ENCODE peak calls at places on chromosomes 3 and 15, in five cellular contexts. K, Y, O, L and H are unnamed samples.

GRCh38 chr15:82850731-82851130 is 41.3 kb downstream of the WHAMM start:
- DNase-seq in K (no peak), Y (no peak), O (peak; percentile 3), L (no peak), H (no peak)

GRCh38 chr15:27949089-27949488 is 150.0 kb downstream of the OCA2 start:
- DNase-seq in K (no peak), Y (no peak), O (no peak), L (no peak), H (no peak)

GRCh38 chr3:29176501-29176900 is 104.4 kb upstream of the RBMS3 start:
- DNase-seq in K (no peak), Y (no peak), O (no peak), L (no peak), H (no peak)

GRCh38 chr3:197524128-197524527 is 31.6 kb downstream of the BDH1 start:
- DNase-seq in K (no peak), Y (no peak), O (no peak), L (no peak), H (no peak)

GRCh38 chr15:50880651-50881114 is 27.8 kb upstream of the AP4E1 start:
- DNase-seq in K (no peak), Y (peak; percentile 61), O (no peak), L (peak; percentile 78), H (no peak)

GRCh38 chr3:129435367-129435766 is 4.4 kb downstream of the MBD4 start:
- DNase-seq in K (no peak), Y (no peak), O (no peak), L (peak; percentile 34), H (no peak)

GRCh38 chr15:34047893-34048775 is 9.1 kb upstream of the AVEN start:
- DNase-seq in K (no peak), Y (peak; percentile 73), O (no peak), L (peak; percentile 42), H (no peak)

GRCh38 chr3:77513541-77513940 is 473.6 kb downstream of the ROBO2 start:
- DNase-seq in K (no peak), Y (no peak), O (no peak), L (no peak), H (no peak)

GRCh38 chr15:73985101-73985873 is 6.8 kb downstream of the STOML1 start:
- DNase-seq in K (no peak), Y (peak; percentile 45), O (no peak), L (peak; percentile 64), H (no peak)

GRCh38 chr15:65309882-65310418 is 5.5 kb downstream of the RNU5B-1 start:
- DNase-seq in K (no peak), Y (no peak), O (no peak), L (peak; percentile 75), H (peak; percentile 28)

GRCh38 chr3:149042766-149043386 is 43.5 kb downstream of the HLTF start:
- DNase-seq in K (no peak), Y (peak; percentile 23), O (no peak), L (peak; percentile 77), H (no peak)

GRCh38 chr3:48927928-48928327 is 9.3 kb downstream of the ARIH2 start:
- DNase-seq in K (no peak), Y (no peak), O (no peak), L (peak; percentile 29), H (no peak)

GRCh38 chr3:46711770-46712169 is 5.9 kb downstream of the PRSS50 start:
- DNase-seq in K (no peak), Y (no peak), O (no peak), L (no peak), H (no peak)

GRCh38 chr3:188905991-188906635 is 265.7 kb upstream of the TPRG1 start:
- DNase-seq in K (no peak), Y (no peak), O (no peak), L (no peak), H (no peak)

GRCh38 chr3:123081718-123082369 is 15.0 kb downstream of the PDIA5 start:
- DNase-seq in K (no peak), Y (no peak), O (no peak), L (no peak), H (no peak)

GRCh38 chr3:15610083-15610482 is 8.5 kb downstream of the BTD start:
- DNase-seq in K (no peak), Y (peak; percentile 91), O (peak; percentile 53), L (peak; percentile 80), H (peak; percentile 31)

GRCh38 chr3:87792532-87793321 is 266.1 kb downstream of the CGGBP1 start:
- DNase-seq in K (no peak), Y (no peak), O (no peak), L (peak; percentile 24), H (no peak)

GRCh38 chr3:123331651-123332050 is 117.2 kb downstream of the ADCY5 start:
- DNase-seq in K (no peak), Y (no peak), O (no peak), L (no peak), H (no peak)

GRCh38 chr3:28053759-28054158 is 187.7 kb upstream of the CMC1 start:
- DNase-seq in K (no peak), Y (no peak), O (no peak), L (peak; percentile 35), H (no peak)

GRCh38 chr3:74750901-74751300 is 136.4 kb upstream of the CNTN3 start:
- DNase-seq in K (no peak), Y (no peak), O (no peak), L (no peak), H (no peak)

GRCh38 chr3:46496745-46497555 is 826 bp upstream of the RTP3 start:
- DNase-seq in K (no peak), Y (peak; percentile 3), O (no peak), L (peak; percentile 33), H (no peak)